ENCODE peak calls at places on chromosomes 2 and 18, in five cellular contexts. V is H1, J is HepG2, P is K562, Q is GM12878. S is an unnamed sample.

GRCh38 chr2:240252872-240253511 is 112.5 kb upstream of the OTOS start:
- DNase-seq in J (no peak), P (no peak), V (no peak), Q (no peak), S (no peak)

GRCh38 chr2:14861201-14861600 is 228.7 kb downstream of the LRATD1 start:
- DNase-seq in V (no peak), Q (no peak), J (no peak), P (no peak), S (peak)

GRCh38 chr18:48875942-48876511 is 74.7 kb downstream of the SMAD7 start:
- DNase-seq in V (no peak), J (peak), Q (no peak), P (no peak), S (peak)

GRCh38 chr2:25029183-25029554 is 12.7 kb upstream of the EFR3B start:
- DNase-seq in V (no peak), J (no peak), P (no peak), Q (no peak), S (no peak)

GRCh38 chr2:66440692-66441091 is 5.8 kb downstream of the MEIS1 start:
- DNase-seq in V (no peak), J (no peak), P (no peak), Q (no peak), S (peak)

GRCh38 chr18:4433762-4434161 is 21.3 kb downstream of the DLGAP1 start:
- DNase-seq in J (no peak), Q (no peak), V (no peak), P (no peak), S (peak)

GRCh38 chr2:189022002-189022401 is 47.8 kb downstream of the COL3A1 start:
- DNase-seq in P (no peak), Q (no peak), J (no peak), V (no peak), S (no peak)

GRCh38 chr2:201357216-201357615 is at the start of gene FLACC1:
- DNase-seq in V (no peak), P (peak), J (peak), Q (no peak), S (peak)

GRCh38 chr2:36663851-36664715 is 32.4 kb upstream of the VIT start:
- DNase-seq in Q (no peak), J (peak), V (no peak), P (peak), S (peak)

GRCh38 chr2:137700681-137701080 is 263.6 kb upstream of the HNMT start:
- DNase-seq in V (no peak), Q (no peak), J (no peak), P (no peak), S (no peak)

GRCh38 chr2:45575881-45576280 is 35.2 kb downstream of the SRBD1 start:
- DNase-seq in J (no peak), P (no peak), Q (no peak), V (no peak), S (no peak)

GRCh38 chr2:62292190-62292589 is 96.3 kb downstream of the B3GNT2 start:
- DNase-seq in J (peak), V (no peak), Q (no peak), P (no peak), S (no peak)

GRCh38 chr2:68272246-68272987 is 20.1 kb upstream of the PPP3R1 start:
- DNase-seq in V (no peak), P (no peak), Q (no peak), J (no peak), S (no peak)

GRCh38 chr18:76905821-76906220 is 83.5 kb downstream of the ZNF236 start:
- DNase-seq in V (no peak), J (no peak), P (no peak), Q (no peak), S (no peak)

GRCh38 chr2:68465081-68465916 is 1.8 kb downstream of the FBXO48 start:
- DNase-seq in J (no peak), Q (no peak), P (no peak), V (no peak), S (no peak)

GRCh38 chr2:233912799-233913423 is 4.3 kb upstream of the TRPM8 start:
- DNase-seq in J (peak), P (no peak), Q (no peak), V (peak), S (peak)

GRCh38 chr18:49691177-49691608 is 122.1 kb downstream of the ACAA2 start:
- DNase-seq in V (no peak), Q (no peak), J (no peak), P (no peak), S (no peak)

GRCh38 chr2:199833525-199833924 is 17.5 kb downstream of the FTCDNL1 start:
- DNase-seq in Q (no peak), J (no peak), V (no peak), P (no peak), S (no peak)

GRCh38 chr2:65299246-65299645 is 71.6 kb downstream of the ACTR2 start:
- DNase-seq in V (no peak), P (peak), J (no peak), Q (no peak), S (no peak)

GRCh38 chr2:138279871-138280270 is 221.7 kb upstream of the SPOPL start:
- DNase-seq in P (no peak), Q (no peak), J (no peak), V (no peak), S (no peak)

GRCh38 chr2:207792244-207792785 is 22.6 kb upstream of the FZD5 start:
- DNase-seq in P (peak), Q (no peak), V (no peak), J (peak), S (peak)

GRCh38 chr2:72887032-72887835 is at the start of gene SPR:
- DNase-seq in Q (no peak), P (peak), V (peak), J (peak), S (peak)

GRCh38 chr2:33134086-33134763 is 187.5 kb downstream of the LTBP1 start:
- DNase-seq in J (peak), P (no peak), V (no peak), Q (no peak), S (peak)

GRCh38 chr18:45228989-45229388 is 386.3 kb upstream of the SLC14A2 start:
- DNase-seq in J (no peak), V (no peak), Q (no peak), P (no peak), S (no peak)

GRCh38 chr18:74849316-74849715 is 251.6 kb downstream of the ZNF407 start:
- DNase-seq in J (no peak), Q (no peak), P (no peak), V (no peak), S (no peak)

GRCh38 chr2:205370726-205371125 is 311.6 kb upstream of the NRP2 start:
- DNase-seq in Q (no peak), J (no peak), V (no peak), P (no peak), S (no peak)

GRCh38 chr2:236177604-236177966 is 9.4 kb upstream of the GBX2 start:
- DNase-seq in Q (no peak), J (peak), V (peak), P (peak), S (peak)

GRCh38 chr2:161625314-161625919 is 1.2 kb downstream of the SLC4A10 start:
- DNase-seq in Q (no peak), V (peak), J (no peak), P (no peak), S (peak)

GRCh38 chr2:219289537-219290361 is 10.6 kb downstream of the DNAJB2 start:
- DNase-seq in V (no peak), Q (no peak), J (no peak), P (peak), S (no peak)

GRCh38 chr18:35343488-35343935 is 708 bp downstream of the ZNF24 start:
- DNase-seq in J (no peak), V (no peak), Q (no peak), P (no peak), S (no peak)

GRCh38 chr2:108626993-108627392 is 92.3 kb upstream of the RANBP2 start:
- DNase-seq in P (no peak), Q (no peak), J (no peak), V (no peak), S (no peak)

GRCh38 chr2:132597166-132597565 is 72.8 kb downstream of the LYPD1 start:
- DNase-seq in J (no peak), V (no peak), P (no peak), Q (no peak), S (no peak)

GRCh38 chr18:68447286-68447685 is 267.6 kb downstream of the TMX3 start:
- DNase-seq in J (no peak), V (no peak), Q (no peak), P (no peak), S (no peak)

GRCh38 chr2:187169108-187169713 is 278.8 kb downstream of the CALCRL start:
- DNase-seq in Q (peak), P (no peak), J (no peak), V (no peak), S (no peak)

GRCh38 chr2:224688996-224689395 is 27.2 kb downstream of the CCDC195 start:
- DNase-seq in P (no peak), J (no peak), Q (no peak), V (no peak), S (no peak)

GRCh38 chr18:22559414-22560282 is 141.9 kb upstream of the CTAGE1 start:
- DNase-seq in V (peak), Q (no peak), J (peak), P (peak), S (peak)

GRCh38 chr2:109124982-109125594 is 3.9 kb upstream of the SH3RF3 start:
- DNase-seq in Q (no peak), J (no peak), V (peak), P (no peak), S (peak)

GRCh38 chr2:28286678-28287077 is 106.0 kb upstream of the FOSL2 start:
- DNase-seq in P (no peak), Q (no peak), V (no peak), J (no peak), S (no peak)

GRCh38 chr2:235951980-235952379 is 216.2 kb downstream of the GBX2 start:
- DNase-seq in J (no peak), Q (no peak), P (no peak), V (no peak), S (no peak)

GRCh38 chr2:203682688-203683130 is 23.7 kb upstream of the CD28 start:
- DNase-seq in Q (no peak), J (no peak), V (no peak), P (no peak), S (no peak)

GRCh38 chr2:203681978-203682377 is 24.5 kb upstream of the CD28 start:
- DNase-seq in V (no peak), P (no peak), Q (no peak), J (no peak), S (no peak)

GRCh38 chr2:203685081-203685621 is 21.3 kb upstream of the CD28 start:
- DNase-seq in V (no peak), P (no peak), Q (no peak), J (no peak), S (no peak)

GRCh38 chr2:203683932-203684556 is 22.4 kb upstream of the CD28 start:
- DNase-seq in J (peak), Q (peak), P (no peak), V (no peak), S (no peak)

GRCh38 chr2:203683421-203683820 is 23.0 kb upstream of the CD28 start:
- DNase-seq in J (no peak), P (no peak), V (no peak), Q (no peak), S (no peak)
- H2AFZ ChIP-seq in J (peak), P (no peak), V (no peak), Q (no peak), S (peak)

DNA sequence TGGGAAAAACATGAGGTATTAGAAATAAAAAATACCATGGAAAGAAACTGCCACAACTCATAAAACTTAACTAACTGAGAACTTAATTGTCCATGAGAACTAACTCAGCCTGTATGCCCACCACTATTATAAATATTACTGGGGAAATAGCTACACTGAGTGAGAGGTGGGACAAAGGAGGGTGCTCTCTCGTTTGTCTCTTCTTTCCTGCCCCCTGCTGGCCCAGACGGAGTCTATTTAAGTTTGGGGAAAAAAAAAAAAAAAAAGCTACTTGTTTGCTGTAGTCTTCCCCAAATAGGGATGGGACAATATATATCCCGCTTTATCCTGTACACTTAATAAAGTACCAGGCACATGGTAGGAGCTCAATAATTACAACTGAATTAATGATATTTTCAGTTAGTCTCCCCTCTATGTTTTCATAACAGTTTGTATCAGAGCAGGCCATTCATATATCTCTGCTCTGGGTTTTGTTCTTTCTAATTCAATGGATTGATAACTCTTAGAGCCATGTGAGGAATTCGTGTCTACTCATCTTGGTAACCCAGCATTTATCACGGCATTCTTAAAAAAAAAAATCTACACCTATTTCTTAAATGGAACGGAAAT is 647.7 kb upstream of the PKDCC start:
- DNase-seq in Q (no peak), P (no peak), V (peak), J (peak), S (peak)
- TF ChIP-seq CREB1 in Q (no peak), P (no peak), V (no peak), J (no peak), S (no peak)

DNA sequence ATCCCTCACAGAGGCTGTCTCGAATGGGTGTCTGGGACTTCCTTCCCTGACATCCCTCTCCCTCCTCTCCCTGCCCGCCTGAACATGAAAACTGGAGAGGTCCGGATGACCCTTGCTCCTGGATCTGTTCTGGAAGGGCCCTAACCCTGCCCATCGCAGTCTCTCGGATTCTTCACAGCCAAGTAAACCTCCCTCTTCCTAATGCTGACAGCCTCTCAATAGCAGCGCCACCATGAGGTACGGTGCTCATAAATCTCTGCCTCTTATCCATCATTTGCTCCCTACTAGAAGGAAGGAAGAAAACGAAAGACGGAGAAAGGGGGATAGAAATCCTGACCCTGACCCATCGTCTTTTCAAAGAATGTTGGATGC is 257.9 kb downstream of the BCL11A start:
- DNase-seq in Q (no peak), V (no peak), J (no peak), P (no peak), S (peak)
- H3K27ac ChIP-seq in Q (no peak), V (no peak), J (no peak), P (no peak), S (no peak)

GRCh38 chr2:85394976-85395375 is 15.2 kb downstream of the CAPG start:
- DNase-seq in J (no peak), V (no peak), Q (no peak), P (no peak), S (no peak)

GRCh38 chr2:85397925-85398331 is 12.2 kb downstream of the CAPG start:
- DNase-seq in Q (no peak), P (no peak), V (no peak), J (no peak), S (no peak)

GRCh38 chr2:85395912-85396475 is 14.2 kb downstream of the CAPG start:
- DNase-seq in P (no peak), J (no peak), V (no peak), Q (no peak), S (no peak)

GRCh38 chr2:85398426-85399182 is 11.6 kb downstream of the CAPG start:
- DNase-seq in P (no peak), J (no peak), V (no peak), Q (no peak), S (no peak)

GRCh38 chr2:85396531-85397470 is 13.4 kb downstream of the CAPG start:
- DNase-seq in V (no peak), Q (no peak), J (no peak), P (no peak), S (no peak)
- H2AFZ ChIP-seq in V (no peak), Q (no peak), J (no peak), P (no peak), S (no peak)

DNA sequence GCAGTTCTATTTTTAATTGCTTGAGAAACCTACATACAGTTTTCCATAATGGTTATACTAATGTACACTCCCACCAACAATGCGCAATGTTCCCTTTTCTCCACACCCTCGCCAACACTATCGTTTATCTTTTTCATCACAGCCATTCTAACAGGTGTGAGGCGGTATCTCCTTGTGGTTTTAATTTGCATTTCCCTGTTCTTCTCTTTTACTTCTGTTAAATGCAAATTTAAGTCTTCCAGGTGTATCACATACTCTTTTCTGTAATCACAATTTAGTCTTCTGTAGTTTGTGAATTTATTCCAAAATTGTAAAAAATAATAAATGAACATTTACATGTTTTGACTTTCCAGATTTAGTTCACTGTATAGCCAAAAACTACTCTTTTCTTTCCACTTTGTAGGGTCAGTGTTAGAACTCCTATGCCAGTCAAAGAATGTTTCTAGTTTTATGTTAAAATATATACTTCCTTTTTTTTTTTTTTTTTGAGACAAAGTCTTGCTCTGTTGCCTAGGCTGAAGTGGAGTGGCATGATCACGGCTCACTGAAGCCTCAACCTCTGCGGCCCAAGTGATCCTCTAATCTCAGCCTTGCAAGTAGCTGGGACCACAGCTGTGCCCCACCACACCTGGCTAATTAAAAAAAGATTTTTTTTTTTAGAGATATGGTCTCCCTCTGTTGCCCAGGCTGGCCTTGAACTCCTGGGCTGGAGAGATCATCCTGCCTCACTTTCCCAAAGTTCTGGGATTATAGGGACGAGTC is 15.4 kb upstream of the ACYP2 start:
- DNase-seq in V (no peak), J (no peak), P (no peak), Q (no peak), S (no peak)
- TF ChIP-seq CREB1 in V (no peak), J (no peak), P (no peak), Q (no peak), S (no peak)

GRCh38 chr18:59549797-59550516 is 147.3 kb downstream of the CCBE1 start:
- DNase-seq in V (no peak), P (no peak), J (no peak), Q (no peak), S (no peak)
- H3K27ac ChIP-seq in V (no peak), P (no peak), J (no peak), Q (no peak), S (no peak)

S was measured in GM23338.